ENCODE peak calls at places on chromosome 20, in six cellular contexts. One of them, this sample, is unnamed.

GRCh38 chr20:37336369-37337207 is 9.4 kb upstream of the SRC start:
- DNase-seq in fibroblast of mammary gland: peak; percentile 41
- DNase-seq in tibial nerve: no peak
- DNase-seq in mammary epithelial cell: no peak
- DNase-seq in GM23338: peak; percentile 59
- DNase-seq in BJ: no peak
- DNase-seq in this sample: no peak

GRCh38 chr20:6886065-6886729 is 118.7 kb downstream of the BMP2 start:
- DNase-seq in fibroblast of mammary gland: no peak
- DNase-seq in tibial nerve: no peak
- DNase-seq in mammary epithelial cell: no peak
- DNase-seq in GM23338: peak; percentile 24
- DNase-seq in BJ: no peak
- DNase-seq in this sample: no peak

GRCh38 chr20:4835244-4836177 is 113.8 kb downstream of the PRND start:
- DNase-seq in fibroblast of mammary gland: peak; percentile 35
- DNase-seq in tibial nerve: peak; percentile 63
- DNase-seq in mammary epithelial cell: no peak
- DNase-seq in GM23338: no peak
- DNase-seq in BJ: no peak
- DNase-seq in this sample: no peak

GRCh38 chr20:33092361-33092760 is 12.9 kb downstream of the BPIFB4 start:
- DNase-seq in fibroblast of mammary gland: no peak
- DNase-seq in tibial nerve: no peak
- DNase-seq in mammary epithelial cell: no peak
- DNase-seq in GM23338: no peak
- DNase-seq in BJ: no peak
- DNase-seq in this sample: no peak

GRCh38 chr20:56440346-56441007 is 27.9 kb upstream of the RTF2 start:
- DNase-seq in fibroblast of mammary gland: no peak
- DNase-seq in tibial nerve: no peak
- DNase-seq in mammary epithelial cell: no peak
- DNase-seq in GM23338: no peak
- DNase-seq in BJ: no peak
- DNase-seq in this sample: no peak

GRCh38 chr20:61529354-61529753 is 277.3 kb downstream of the CDH4 start:
- DNase-seq in fibroblast of mammary gland: no peak
- DNase-seq in tibial nerve: no peak
- DNase-seq in mammary epithelial cell: peak; percentile 86
- DNase-seq in GM23338: no peak
- DNase-seq in BJ: no peak
- DNase-seq in this sample: no peak

GRCh38 chr20:56163806-56164205 is 84.7 kb upstream of the MC3R start:
- DNase-seq in fibroblast of mammary gland: no peak
- DNase-seq in tibial nerve: no peak
- DNase-seq in mammary epithelial cell: no peak
- DNase-seq in GM23338: no peak
- DNase-seq in BJ: no peak
- DNase-seq in this sample: no peak

GRCh38 chr20:48574383-48574782 is 253.4 kb downstream of the PREX1 start:
- DNase-seq in fibroblast of mammary gland: peak; percentile 14
- DNase-seq in tibial nerve: no peak
- DNase-seq in mammary epithelial cell: peak; percentile 11
- DNase-seq in GM23338: peak; percentile 44
- DNase-seq in BJ: no peak
- DNase-seq in this sample: peak; percentile 45

GRCh38 chr20:62887147-62887859 is 25.7 kb upstream of the TCFL5 start:
- DNase-seq in fibroblast of mammary gland: peak; percentile 77
- DNase-seq in tibial nerve: peak; percentile 32
- DNase-seq in mammary epithelial cell: peak; percentile 75
- DNase-seq in GM23338: no peak
- DNase-seq in BJ: peak; percentile 24
- DNase-seq in this sample: no peak
- TF ChIP-seq CTCF in fibroblast of mammary gland: no peak
- TF ChIP-seq CTCF in tibial nerve: no peak
- TF ChIP-seq CTCF in mammary epithelial cell: no peak
- TF ChIP-seq CTCF in GM23338: no peak
- TF ChIP-seq CTCF in BJ: peak; percentile 30
- TF ChIP-seq CTCF in this sample: no peak

GRCh38 chr20:11646359-11646758 is 271.3 kb upstream of the BTBD3 start:
- DNase-seq in fibroblast of mammary gland: no peak
- DNase-seq in tibial nerve: no peak
- DNase-seq in mammary epithelial cell: no peak
- DNase-seq in GM23338: no peak
- DNase-seq in BJ: no peak
- DNase-seq in this sample: no peak
- TF ChIP-seq CTCF in fibroblast of mammary gland: no peak
- TF ChIP-seq CTCF in tibial nerve: no peak
- TF ChIP-seq CTCF in mammary epithelial cell: no peak
- TF ChIP-seq CTCF in GM23338: no peak
- TF ChIP-seq CTCF in BJ: no peak
- TF ChIP-seq CTCF in this sample: no peak

DNA sequence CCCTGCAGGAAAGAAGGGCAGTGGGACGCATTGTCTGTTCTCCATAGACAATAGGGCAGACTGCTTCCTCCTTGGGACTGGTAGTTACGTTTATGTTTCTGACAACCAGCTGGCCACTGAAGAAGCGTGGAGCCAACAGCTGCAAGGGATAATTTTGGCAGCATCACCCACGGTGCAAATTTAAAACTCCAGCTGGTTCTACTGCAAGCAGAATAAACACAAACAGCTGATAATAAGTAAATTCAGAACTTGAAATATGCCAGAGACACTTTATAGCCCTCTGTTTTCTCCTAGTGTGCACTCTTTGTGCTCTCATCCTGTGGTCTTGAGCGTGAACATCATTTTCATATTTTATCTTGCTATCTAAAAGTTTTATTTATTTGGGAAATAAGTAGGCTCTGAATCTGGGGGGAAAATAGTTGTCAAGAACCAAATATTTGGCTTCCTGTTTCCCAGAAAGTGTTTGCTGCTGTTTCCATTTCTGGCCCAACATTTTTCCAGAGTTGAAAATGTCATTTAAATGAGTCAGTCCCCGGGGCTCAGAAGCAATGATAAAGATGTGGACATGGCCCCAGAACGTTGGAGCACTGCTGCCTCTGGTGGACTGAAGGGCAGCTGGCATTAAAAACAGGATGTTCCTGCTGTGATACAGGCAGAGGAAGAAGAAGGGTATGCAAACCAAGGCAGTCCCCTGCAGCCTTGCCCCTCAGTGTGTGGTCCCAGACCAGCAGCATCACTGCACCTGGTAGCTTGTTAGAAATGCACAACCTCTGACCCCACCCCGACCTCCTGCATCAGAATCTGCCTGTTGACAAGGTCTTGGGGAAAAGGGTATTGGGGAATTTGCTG is 12.5 kb upstream of the THBD start:
- DNase-seq in fibroblast of mammary gland: peak; percentile 74
- DNase-seq in tibial nerve: no peak
- DNase-seq in mammary epithelial cell: no peak
- DNase-seq in GM23338: peak; percentile 78
- DNase-seq in BJ: peak; percentile 7
- DNase-seq in this sample: no peak
- TF ChIP-seq CTCF in fibroblast of mammary gland: peak; percentile 67
- TF ChIP-seq CTCF in tibial nerve: peak; percentile 30
- TF ChIP-seq CTCF in mammary epithelial cell: peak; percentile 43
- TF ChIP-seq CTCF in GM23338: peak; percentile 54
- TF ChIP-seq CTCF in BJ: peak; percentile 66
- TF ChIP-seq CTCF in this sample: no peak

DNA sequence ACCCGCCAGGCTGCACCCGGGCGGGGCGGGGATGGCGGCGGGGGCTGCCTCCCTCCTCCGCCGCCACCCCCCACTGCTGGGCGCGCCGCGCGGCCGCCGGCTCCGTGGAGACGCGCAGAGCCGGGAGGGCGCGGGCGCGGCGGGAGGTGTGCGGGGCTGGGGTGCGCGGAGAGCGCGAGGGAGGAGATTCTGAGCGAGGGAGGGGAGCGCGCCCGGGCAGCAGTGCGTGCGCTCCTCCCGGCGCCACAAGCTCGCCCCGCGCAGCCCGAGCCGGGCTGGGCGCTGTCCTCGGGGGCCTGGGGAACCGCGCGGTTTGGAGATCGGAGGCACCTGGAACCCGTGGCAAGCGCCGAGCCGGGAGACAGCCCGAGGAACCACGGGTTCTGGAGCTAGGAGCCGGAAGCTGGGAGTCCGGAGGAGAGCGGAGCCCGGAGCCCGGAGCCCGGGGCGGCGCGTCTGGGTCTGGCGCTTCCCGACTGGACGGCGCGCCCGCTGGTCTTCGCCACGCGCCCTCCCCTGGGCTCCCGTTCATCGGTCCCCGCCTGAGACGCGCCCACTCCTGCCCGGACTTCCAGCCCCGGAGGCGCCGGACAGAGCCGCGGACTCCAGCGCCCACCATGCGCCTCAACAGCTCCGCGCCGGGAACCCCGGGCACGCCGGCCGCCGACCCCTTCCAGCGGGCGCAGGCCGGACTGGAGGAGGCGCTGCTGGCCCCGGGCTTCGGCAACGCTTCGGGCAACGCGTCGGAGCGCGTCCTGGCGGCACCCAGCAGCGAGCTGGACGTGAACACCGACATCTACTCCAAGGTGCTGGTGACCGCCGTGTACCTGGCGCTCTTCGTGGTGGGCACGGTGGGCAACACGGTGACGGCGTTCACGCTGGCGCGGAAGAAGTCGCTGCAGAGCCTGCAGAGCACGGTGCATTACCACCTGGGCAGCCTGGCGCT is at the start of gene NTSR1:
- DNase-seq in fibroblast of mammary gland: no peak
- DNase-seq in tibial nerve: no peak
- DNase-seq in mammary epithelial cell: peak; percentile 40
- DNase-seq in GM23338: peak; percentile 73
- DNase-seq in BJ: no peak
- DNase-seq in this sample: peak; percentile 61
- TF ChIP-seq CTCF in fibroblast of mammary gland: no peak
- TF ChIP-seq CTCF in tibial nerve: no peak
- TF ChIP-seq CTCF in mammary epithelial cell: no peak
- TF ChIP-seq CTCF in GM23338: no peak
- TF ChIP-seq CTCF in BJ: no peak
- TF ChIP-seq CTCF in this sample: no peak

This sample was measured in D721Med.